ENCODE peak calls at places on chromosomes 7 and 10, in ten cellular contexts. One of them, this sample, is unnamed.

GRCh38 chr10:98414932-98415709 is at the start of gene PYROXD2:
- DNase-seq in PC-3: peak; percentile 91
- DNase-seq in effector CD4-positive, alpha-beta T cell: peak; percentile 12
- DNase-seq in HS-27A: peak; percentile 41
- DNase-seq in AG09319: peak; percentile 86
- DNase-seq in Caco-2: peak; percentile 81
- DNase-seq in activated CD4-positive, alpha-beta T cell treated with anti-CD3 and anti-CD28 coated beads for 4 hours: peak; percentile 26
- DNase-seq in fibroblast of mammary gland: peak; percentile 86
- DNase-seq in NCI-H524: peak; percentile 66
- DNase-seq in NCI-H2029: peak; percentile 56
- DNase-seq in this sample: no peak

GRCh38 chr10:30219977-30220751 is 128.9 kb downstream of the MTPAP start:
- DNase-seq in NCI-H524: no peak
- DNase-seq in fibroblast of mammary gland: peak; percentile 54
- DNase-seq in activated CD4-positive, alpha-beta T cell treated with anti-CD3 and anti-CD28 coated beads for 4 hours: no peak
- DNase-seq in HS-27A: peak; percentile 4
- DNase-seq in AG09319: no peak
- DNase-seq in Caco-2: peak; percentile 48
- DNase-seq in effector CD4-positive, alpha-beta T cell: no peak
- DNase-seq in PC-3: no peak
- DNase-seq in NCI-H2029: no peak
- DNase-seq in this sample: no peak

GRCh38 chr10:98267894-98268693 is at the start of gene LOXL4:
- DNase-seq in PC-3: peak; percentile 19
- DNase-seq in HS-27A: no peak
- DNase-seq in effector CD4-positive, alpha-beta T cell: no peak
- DNase-seq in NCI-H2029: no peak
- DNase-seq in NCI-H524: peak; percentile 50
- DNase-seq in activated CD4-positive, alpha-beta T cell treated with anti-CD3 and anti-CD28 coated beads for 4 hours: no peak
- DNase-seq in AG09319: no peak
- DNase-seq in fibroblast of mammary gland: peak; percentile 39
- DNase-seq in Caco-2: peak; percentile 35
- DNase-seq in this sample: no peak

GRCh38 chr10:89207801-89208551 is 859 bp upstream of the CH25H start:
- DNase-seq in Caco-2: peak; percentile 19
- DNase-seq in PC-3: no peak
- DNase-seq in HS-27A: no peak
- DNase-seq in effector CD4-positive, alpha-beta T cell: no peak
- DNase-seq in NCI-H2029: no peak
- DNase-seq in fibroblast of mammary gland: peak; percentile 17
- DNase-seq in activated CD4-positive, alpha-beta T cell treated with anti-CD3 and anti-CD28 coated beads for 4 hours: peak; percentile 5
- DNase-seq in AG09319: no peak
- DNase-seq in NCI-H524: peak; percentile 18
- DNase-seq in this sample: no peak

GRCh38 chr10:71455035-71455434 is 58.3 kb downstream of the CDH23 start:
- DNase-seq in PC-3: no peak
- DNase-seq in fibroblast of mammary gland: no peak
- DNase-seq in AG09319: no peak
- DNase-seq in NCI-H2029: no peak
- DNase-seq in NCI-H524: no peak
- DNase-seq in effector CD4-positive, alpha-beta T cell: no peak
- DNase-seq in HS-27A: no peak
- DNase-seq in Caco-2: no peak
- DNase-seq in activated CD4-positive, alpha-beta T cell treated with anti-CD3 and anti-CD28 coated beads for 4 hours: no peak
- DNase-seq in this sample: no peak

GRCh38 chr10:5428133-5428532 is 15.8 kb downstream of the NET1 start:
- DNase-seq in NCI-H524: no peak
- DNase-seq in effector CD4-positive, alpha-beta T cell: no peak
- DNase-seq in AG09319: no peak
- DNase-seq in PC-3: no peak
- DNase-seq in Caco-2: no peak
- DNase-seq in HS-27A: no peak
- DNase-seq in fibroblast of mammary gland: no peak
- DNase-seq in NCI-H2029: no peak
- DNase-seq in activated CD4-positive, alpha-beta T cell treated with anti-CD3 and anti-CD28 coated beads for 4 hours: no peak
- DNase-seq in this sample: no peak

GRCh38 chr10:119421887-119422684 is 120.4 kb downstream of the RGS10 start:
- DNase-seq in effector CD4-positive, alpha-beta T cell: no peak
- DNase-seq in Caco-2: no peak
- DNase-seq in NCI-H524: peak; percentile 15
- DNase-seq in NCI-H2029: no peak
- DNase-seq in PC-3: no peak
- DNase-seq in HS-27A: no peak
- DNase-seq in fibroblast of mammary gland: peak; percentile 64
- DNase-seq in AG09319: no peak
- DNase-seq in activated CD4-positive, alpha-beta T cell treated with anti-CD3 and anti-CD28 coated beads for 4 hours: no peak
- DNase-seq in this sample: no peak

GRCh38 chr7:123622660-123623386 is 21.2 kb downstream of the ASB15 start:
- DNase-seq in AG09319: no peak
- DNase-seq in activated CD4-positive, alpha-beta T cell treated with anti-CD3 and anti-CD28 coated beads for 4 hours: no peak
- DNase-seq in Caco-2: peak; percentile 67
- DNase-seq in NCI-H2029: peak; percentile 88
- DNase-seq in effector CD4-positive, alpha-beta T cell: no peak
- DNase-seq in HS-27A: no peak
- DNase-seq in PC-3: no peak
- DNase-seq in fibroblast of mammary gland: no peak
- DNase-seq in NCI-H524: peak; percentile 65
- DNase-seq in this sample: no peak

GRCh38 chr7:16889851-16890443 is 8.2 kb upstream of the AGR3 start:
- DNase-seq in NCI-H2029: no peak
- DNase-seq in AG09319: no peak
- DNase-seq in PC-3: peak; percentile 84
- DNase-seq in NCI-H524: no peak
- DNase-seq in fibroblast of mammary gland: no peak
- DNase-seq in activated CD4-positive, alpha-beta T cell treated with anti-CD3 and anti-CD28 coated beads for 4 hours: no peak
- DNase-seq in HS-27A: no peak
- DNase-seq in effector CD4-positive, alpha-beta T cell: no peak
- DNase-seq in Caco-2: no peak
- DNase-seq in this sample: no peak

GRCh38 chr10:60795465-60796202 is 17.4 kb downstream of the CDK1 start:
- DNase-seq in NCI-H524: no peak
- DNase-seq in HS-27A: no peak
- DNase-seq in effector CD4-positive, alpha-beta T cell: no peak
- DNase-seq in AG09319: no peak
- DNase-seq in fibroblast of mammary gland: no peak
- DNase-seq in PC-3: no peak
- DNase-seq in activated CD4-positive, alpha-beta T cell treated with anti-CD3 and anti-CD28 coated beads for 4 hours: no peak
- DNase-seq in NCI-H2029: no peak
- DNase-seq in Caco-2: no peak
- DNase-seq in this sample: no peak

GRCh38 chr10:100888957-100889356 is 23.8 kb upstream of the SLF2 start:
- DNase-seq in PC-3: no peak
- DNase-seq in effector CD4-positive, alpha-beta T cell: no peak
- DNase-seq in HS-27A: no peak
- DNase-seq in NCI-H524: no peak
- DNase-seq in activated CD4-positive, alpha-beta T cell treated with anti-CD3 and anti-CD28 coated beads for 4 hours: no peak
- DNase-seq in AG09319: no peak
- DNase-seq in Caco-2: no peak
- DNase-seq in fibroblast of mammary gland: peak; percentile 35
- DNase-seq in NCI-H2029: no peak
- DNase-seq in this sample: peak; percentile 19

GRCh38 chr10:130138479-130138866 is 2.3 kb downstream of the GLRX3 start:
- DNase-seq in AG09319: no peak
- DNase-seq in NCI-H2029: peak; percentile 57
- DNase-seq in PC-3: peak; percentile 84
- DNase-seq in fibroblast of mammary gland: peak; percentile 76
- DNase-seq in effector CD4-positive, alpha-beta T cell: no peak
- DNase-seq in HS-27A: no peak
- DNase-seq in Caco-2: peak; percentile 55
- DNase-seq in NCI-H524: no peak
- DNase-seq in activated CD4-positive, alpha-beta T cell treated with anti-CD3 and anti-CD28 coated beads for 4 hours: no peak
- DNase-seq in this sample: peak; percentile 92

GRCh38 chr7:50953820-50954219 is 171.1 kb upstream of the GRB10 start:
- DNase-seq in activated CD4-positive, alpha-beta T cell treated with anti-CD3 and anti-CD28 coated beads for 4 hours: no peak
- DNase-seq in AG09319: no peak
- DNase-seq in HS-27A: no peak
- DNase-seq in PC-3: peak; percentile 83
- DNase-seq in NCI-H524: no peak
- DNase-seq in fibroblast of mammary gland: peak; percentile 68
- DNase-seq in NCI-H2029: no peak
- DNase-seq in effector CD4-positive, alpha-beta T cell: no peak
- DNase-seq in Caco-2: peak; percentile 22
- DNase-seq in this sample: peak; percentile 44

GRCh38 chr7:29798422-29798821 is 7.9 kb upstream of the WIPF3 start:
- DNase-seq in HS-27A: no peak
- DNase-seq in NCI-H524: no peak
- DNase-seq in fibroblast of mammary gland: no peak
- DNase-seq in PC-3: no peak
- DNase-seq in NCI-H2029: no peak
- DNase-seq in Caco-2: no peak
- DNase-seq in AG09319: no peak
- DNase-seq in activated CD4-positive, alpha-beta T cell treated with anti-CD3 and anti-CD28 coated beads for 4 hours: no peak
- DNase-seq in effector CD4-positive, alpha-beta T cell: no peak
- DNase-seq in this sample: no peak

GRCh38 chr7:157721468-157722136 is 384.8 kb downstream of the DNAJB6 start:
- DNase-seq in activated CD4-positive, alpha-beta T cell treated with anti-CD3 and anti-CD28 coated beads for 4 hours: no peak
- DNase-seq in NCI-H2029: no peak
- DNase-seq in HS-27A: no peak
- DNase-seq in fibroblast of mammary gland: no peak
- DNase-seq in Caco-2: no peak
- DNase-seq in AG09319: no peak
- DNase-seq in NCI-H524: no peak
- DNase-seq in PC-3: no peak
- DNase-seq in effector CD4-positive, alpha-beta T cell: no peak
- DNase-seq in this sample: no peak

GRCh38 chr7:70113543-70113942 is 515.3 kb downstream of the AUTS2 start:
- DNase-seq in PC-3: no peak
- DNase-seq in AG09319: no peak
- DNase-seq in fibroblast of mammary gland: no peak
- DNase-seq in NCI-H524: peak; percentile 54
- DNase-seq in NCI-H2029: no peak
- DNase-seq in effector CD4-positive, alpha-beta T cell: no peak
- DNase-seq in HS-27A: no peak
- DNase-seq in Caco-2: no peak
- DNase-seq in activated CD4-positive, alpha-beta T cell treated with anti-CD3 and anti-CD28 coated beads for 4 hours: no peak
- DNase-seq in this sample: no peak

GRCh38 chr10:108515821-108516220 is 1351.3 kb upstream of the SORCS1 start:
- DNase-seq in AG09319: no peak
- DNase-seq in fibroblast of mammary gland: peak; percentile 19
- DNase-seq in HS-27A: no peak
- DNase-seq in effector CD4-positive, alpha-beta T cell: no peak
- DNase-seq in PC-3: peak; percentile 15
- DNase-seq in NCI-H524: no peak
- DNase-seq in activated CD4-positive, alpha-beta T cell treated with anti-CD3 and anti-CD28 coated beads for 4 hours: no peak
- DNase-seq in Caco-2: no peak
- DNase-seq in NCI-H2029: no peak
- DNase-seq in this sample: no peak

GRCh38 chr10:97763411-97763810 is 8.4 kb downstream of the SFRP5 start:
- DNase-seq in NCI-H2029: no peak
- DNase-seq in Caco-2: no peak
- DNase-seq in effector CD4-positive, alpha-beta T cell: no peak
- DNase-seq in PC-3: no peak
- DNase-seq in activated CD4-positive, alpha-beta T cell treated with anti-CD3 and anti-CD28 coated beads for 4 hours: no peak
- DNase-seq in HS-27A: no peak
- DNase-seq in NCI-H524: no peak
- DNase-seq in fibroblast of mammary gland: no peak
- DNase-seq in AG09319: no peak
- DNase-seq in this sample: no peak

GRCh38 chr7:73850781-73851207 is 8.5 kb upstream of the METTL27 start:
- DNase-seq in fibroblast of mammary gland: peak; percentile 100
- DNase-seq in activated CD4-positive, alpha-beta T cell treated with anti-CD3 and anti-CD28 coated beads for 4 hours: no peak
- DNase-seq in effector CD4-positive, alpha-beta T cell: no peak
- DNase-seq in Caco-2: no peak
- DNase-seq in NCI-H524: no peak
- DNase-seq in AG09319: peak; percentile 96
- DNase-seq in PC-3: peak; percentile 93
- DNase-seq in HS-27A: peak; percentile 91
- DNase-seq in NCI-H2029: no peak
- DNase-seq in this sample: peak; percentile 85

GRCh38 chr10:57338823-57339558 is 928.7 kb downstream of the IPMK start:
- DNase-seq in effector CD4-positive, alpha-beta T cell: no peak
- DNase-seq in HS-27A: no peak
- DNase-seq in fibroblast of mammary gland: peak; percentile 48
- DNase-seq in NCI-H2029: no peak
- DNase-seq in activated CD4-positive, alpha-beta T cell treated with anti-CD3 and anti-CD28 coated beads for 4 hours: no peak
- DNase-seq in Caco-2: peak; percentile 64
- DNase-seq in NCI-H524: peak; percentile 19
- DNase-seq in AG09319: no peak
- DNase-seq in PC-3: peak; percentile 86
- DNase-seq in this sample: peak; percentile 71

GRCh38 chr10:129464251-129464650 is 2.8 kb upstream of the MGMT start:
- DNase-seq in Caco-2: peak; percentile 59
- DNase-seq in fibroblast of mammary gland: no peak
- DNase-seq in activated CD4-positive, alpha-beta T cell treated with anti-CD3 and anti-CD28 coated beads for 4 hours: no peak
- DNase-seq in NCI-H2029: no peak
- DNase-seq in PC-3: peak; percentile 50
- DNase-seq in HS-27A: no peak
- DNase-seq in NCI-H524: no peak
- DNase-seq in effector CD4-positive, alpha-beta T cell: no peak
- DNase-seq in AG09319: no peak
- DNase-seq in this sample: no peak

GRCh38 chr7:132351858-132352539 is 224.3 kb downstream of the PLXNA4 start:
- DNase-seq in NCI-H2029: no peak
- DNase-seq in HS-27A: no peak
- DNase-seq in activated CD4-positive, alpha-beta T cell treated with anti-CD3 and anti-CD28 coated beads for 4 hours: no peak
- DNase-seq in PC-3: no peak
- DNase-seq in effector CD4-positive, alpha-beta T cell: no peak
- DNase-seq in AG09319: no peak
- DNase-seq in NCI-H524: no peak
- DNase-seq in fibroblast of mammary gland: no peak
- DNase-seq in Caco-2: no peak
- DNase-seq in this sample: no peak

GRCh38 chr7:81956520-81956919 is 186.7 kb upstream of the HGF start:
- DNase-seq in effector CD4-positive, alpha-beta T cell: no peak
- DNase-seq in NCI-H2029: peak; percentile 13
- DNase-seq in Caco-2: peak; percentile 51
- DNase-seq in activated CD4-positive, alpha-beta T cell treated with anti-CD3 and anti-CD28 coated beads for 4 hours: no peak
- DNase-seq in AG09319: peak; percentile 16
- DNase-seq in NCI-H524: peak; percentile 68
- DNase-seq in fibroblast of mammary gland: peak; percentile 76
- DNase-seq in HS-27A: no peak
- DNase-seq in PC-3: peak; percentile 68
- DNase-seq in this sample: peak; percentile 75

GRCh38 chr10:44920252-44920651 is 9.1 kb downstream of the TMEM72 start:
- DNase-seq in HS-27A: no peak
- DNase-seq in effector CD4-positive, alpha-beta T cell: no peak
- DNase-seq in PC-3: no peak
- DNase-seq in NCI-H524: no peak
- DNase-seq in fibroblast of mammary gland: no peak
- DNase-seq in Caco-2: no peak
- DNase-seq in NCI-H2029: no peak
- DNase-seq in activated CD4-positive, alpha-beta T cell treated with anti-CD3 and anti-CD28 coated beads for 4 hours: no peak
- DNase-seq in AG09319: no peak
- DNase-seq in this sample: no peak

GRCh38 chr10:106535304-106535964 is 629.1 kb downstream of the SORCS1 start:
- DNase-seq in Caco-2: peak; percentile 2
- DNase-seq in activated CD4-positive, alpha-beta T cell treated with anti-CD3 and anti-CD28 coated beads for 4 hours: no peak
- DNase-seq in NCI-H2029: no peak
- DNase-seq in NCI-H524: no peak
- DNase-seq in HS-27A: no peak
- DNase-seq in effector CD4-positive, alpha-beta T cell: no peak
- DNase-seq in fibroblast of mammary gland: no peak
- DNase-seq in AG09319: no peak
- DNase-seq in PC-3: peak; percentile 6
- DNase-seq in this sample: no peak

GRCh38 chr7:29424984-29425309 is 138.7 kb upstream of the PRR15 start:
- DNase-seq in Caco-2: no peak
- DNase-seq in AG09319: no peak
- DNase-seq in fibroblast of mammary gland: no peak
- DNase-seq in effector CD4-positive, alpha-beta T cell: no peak
- DNase-seq in HS-27A: no peak
- DNase-seq in PC-3: no peak
- DNase-seq in NCI-H2029: peak; percentile 2
- DNase-seq in NCI-H524: peak; percentile 39
- DNase-seq in activated CD4-positive, alpha-beta T cell treated with anti-CD3 and anti-CD28 coated beads for 4 hours: no peak
- DNase-seq in this sample: no peak

GRCh38 chr7:79531116-79531515 is 77.6 kb upstream of the MAGI2 start:
- DNase-seq in NCI-H2029: no peak
- DNase-seq in fibroblast of mammary gland: no peak
- DNase-seq in HS-27A: no peak
- DNase-seq in effector CD4-positive, alpha-beta T cell: no peak
- DNase-seq in activated CD4-positive, alpha-beta T cell treated with anti-CD3 and anti-CD28 coated beads for 4 hours: no peak
- DNase-seq in Caco-2: no peak
- DNase-seq in PC-3: no peak
- DNase-seq in NCI-H524: no peak
- DNase-seq in AG09319: no peak
- DNase-seq in this sample: no peak

GRCh38 chr10:96188911-96189310 is 58.8 kb downstream of the ZNF518A start:
- DNase-seq in AG09319: no peak
- DNase-seq in HS-27A: peak; percentile 19
- DNase-seq in effector CD4-positive, alpha-beta T cell: no peak
- DNase-seq in NCI-H524: no peak
- DNase-seq in Caco-2: no peak
- DNase-seq in PC-3: no peak
- DNase-seq in fibroblast of mammary gland: peak; percentile 11
- DNase-seq in activated CD4-positive, alpha-beta T cell treated with anti-CD3 and anti-CD28 coated beads for 4 hours: no peak
- DNase-seq in NCI-H2029: no peak
- DNase-seq in this sample: no peak

This sample was measured in RKO.